ENCODE peak calls at places on chromosome 2, in five cellular contexts. X, W, S, Y and I are unnamed samples.

GRCh38 chr2:233165543-233165894 is 86.0 kb upstream of the ATG16L1 start:
- DNase-seq in X (no peak), W (no peak), S (no peak), Y (no peak), I (no peak)

GRCh38 chr2:240730506-240731326 is 39.0 kb downstream of the AQP12A start:
- DNase-seq in X (no peak), W (no peak), S (no peak), Y (no peak), I (no peak)

GRCh38 chr2:120748741-120749140 is 13.1 kb downstream of the GLI2 start:
- DNase-seq in X (no peak), W (no peak), S (no peak), Y (no peak), I (no peak)

GRCh38 chr2:200306969-200307811 is 697 bp downstream of the SPATS2L start:
- DNase-seq in X (no peak), W (no peak), S (peak), Y (peak), I (peak)

GRCh38 chr2:100390001-100390940 is 27.2 kb downstream of the CHST10 start:
- DNase-seq in X (no peak), W (no peak), S (no peak), Y (peak), I (no peak)

GRCh38 chr2:240339411-240340360 is 95.8 kb upstream of the GPC1 start:
- DNase-seq in X (no peak), W (no peak), S (no peak), Y (peak), I (no peak)

GRCh38 chr2:43174368-43175186 is 51.8 kb downstream of the ZFP36L2 start:
- DNase-seq in X (no peak), W (no peak), S (peak), Y (no peak), I (no peak)

GRCh38 chr2:213958086-213958485 is 452.8 kb upstream of the VWC2L start:
- DNase-seq in X (no peak), W (no peak), S (no peak), Y (no peak), I (peak)

GRCh38 chr2:71592181-71592711 is 138.9 kb downstream of the DYSF start:
- DNase-seq in X (no peak), W (no peak), S (no peak), Y (no peak), I (no peak)

GRCh38 chr2:158134655-158135054 is 33.0 kb downstream of the UPP2 start:
- DNase-seq in X (no peak), W (no peak), S (no peak), Y (no peak), I (no peak)

GRCh38 chr2:190653231-190653630 is 4.3 kb downstream of the NAB1 start:
- DNase-seq in X (no peak), W (peak), S (no peak), Y (no peak), I (no peak)

GRCh38 chr2:44388877-44389276 is 27.1 kb downstream of the CAMKMT start:
- DNase-seq in X (no peak), W (no peak), S (no peak), Y (no peak), I (no peak)

GRCh38 chr2:216090369-216090786 is 8.7 kb downstream of the TMEM169 start:
- DNase-seq in X (no peak), W (peak), S (peak), Y (no peak), I (peak)

GRCh38 chr2:189526241-189526640 is 54.3 kb downstream of the SLC40A1 start:
- DNase-seq in X (no peak), W (no peak), S (no peak), Y (no peak), I (no peak)

GRCh38 chr2:12120281-12121150 is 374.1 kb downstream of the LPIN1 start:
- DNase-seq in X (peak), W (peak), S (peak), Y (no peak), I (peak)

GRCh38 chr2:88310787-88311186 is 140.6 kb downstream of the THNSL2 start:
- DNase-seq in X (no peak), W (no peak), S (no peak), Y (no peak), I (no peak)

GRCh38 chr2:127149384-127149783 is 42.4 kb upstream of the BIN1 start:
- DNase-seq in X (peak), W (peak), S (peak), Y (no peak), I (peak)

GRCh38 chr2:126739093-126739492 is 83.1 kb downstream of the GYPC start:
- DNase-seq in X (no peak), W (no peak), S (no peak), Y (no peak), I (no peak)

GRCh38 chr2:199554026-199554425 is 96.3 kb upstream of the SATB2 start:
- DNase-seq in X (no peak), W (no peak), S (no peak), Y (no peak), I (no peak)

GRCh38 chr2:16638941-16639340 is 26.7 kb downstream of the CYRIA start:
- DNase-seq in X (no peak), W (no peak), S (no peak), Y (no peak), I (no peak)

GRCh38 chr2:56369316-56369715 is 185.5 kb downstream of the CCDC85A start:
- DNase-seq in X (no peak), W (peak), S (peak), Y (no peak), I (no peak)

GRCh38 chr2:84187258-84187657 is 271.8 kb downstream of the SUCLG1 start:
- DNase-seq in X (no peak), W (no peak), S (no peak), Y (no peak), I (no peak)

GRCh38 chr2:26516246-26516645 is 38.3 kb upstream of the OTOF start:
- DNase-seq in X (no peak), W (no peak), S (no peak), Y (no peak), I (no peak)

GRCh38 chr2:47810850-47811249 is 27.9 kb downstream of the MSH6 start:
- DNase-seq in X (no peak), W (no peak), S (no peak), Y (no peak), I (peak)

GRCh38 chr2:1721706-1722483 is 22.4 kb downstream of the PXDN start:
- DNase-seq in X (no peak), W (peak), S (peak), Y (peak), I (peak)

GRCh38 chr2:237968048-237968862 is 1.4 kb downstream of the UBE2F start:
- DNase-seq in X (peak), W (peak), S (peak), Y (no peak), I (peak)

GRCh38 chr2:44324971-44325426 is 36.3 kb downstream of the PREPL start:
- DNase-seq in X (peak), W (peak), S (peak), Y (peak), I (no peak)

GRCh38 chr2:98277156-98277859 is 68.9 kb upstream of the CNGA3 start:
- DNase-seq in X (no peak), W (no peak), S (no peak), Y (peak), I (no peak)

GRCh38 chr2:38533180-38533579 is 69.5 kb downstream of the HNRNPLL start:
- DNase-seq in X (no peak), W (no peak), S (no peak), Y (no peak), I (no peak)

GRCh38 chr2:64609229-64609994 is 44.3 kb downstream of the SERTAD2 start:
- DNase-seq in X (no peak), W (no peak), S (peak), Y (peak), I (peak)
- TF ChIP-seq CTCF in X (no peak), W (no peak), S (no peak), Y (no peak), I (no peak)

GRCh38 chr2:54628957-54629356 is 94.5 kb upstream of the EML6 start:
- DNase-seq in X (no peak), W (no peak), S (no peak), Y (no peak), I (no peak)
- H3K4me3 ChIP-seq in X (no peak), W (no peak), S (no peak), Y (no peak), I (no peak)

GRCh38 chr2:109352066-109352897 is 223.3 kb downstream of the SH3RF3 start:
- DNase-seq in X (no peak), W (no peak), S (no peak), Y (no peak), I (no peak)

GRCh38 chr2:109355192-109355843 is 226.3 kb downstream of the SH3RF3 start:
- DNase-seq in X (no peak), W (no peak), S (no peak), Y (peak), I (no peak)

GRCh38 chr2:109352898-109353689 is 224.1 kb downstream of the SH3RF3 start:
- DNase-seq in X (no peak), W (no peak), S (no peak), Y (no peak), I (no peak)

GRCh38 chr2:109356251-109357035 is 227.4 kb downstream of the SH3RF3 start:
- DNase-seq in X (no peak), W (no peak), S (no peak), Y (peak), I (peak)

GRCh38 chr2:109353806-109354745 is 225.1 kb downstream of the SH3RF3 start:
- DNase-seq in X (no peak), W (no peak), S (no peak), Y (no peak), I (no peak)
- TF ChIP-seq CTCF in X (no peak), W (no peak), S (no peak), Y (no peak), I (no peak)

GRCh38 chr2:152505495-152505906 is 170.5 kb downstream of the FMNL2 start:
- DNase-seq in X (no peak), W (peak), S (peak), Y (no peak), I (peak)
- H3K4me3 ChIP-seq in X (no peak), W (peak), S (no peak), Y (no peak), I (no peak)